ENCODE peak calls at places on chromosomes 5 and 9, in five cellular contexts. X is H1, D is HepG2, O is GM12878, M is K562. K is an unnamed sample.

GRCh38 chr5:107700486-107700885 is 29.7 kb upstream of the EFNA5 start:
- DNase-seq in M (no peak), D (no peak), X (no peak), O (no peak), K (no peak)

GRCh38 chr5:180346358-180346757 is 6.8 kb downstream of the GFPT2 start:
- DNase-seq in O (no peak), D (no peak), M (no peak), X (no peak), K (no peak)

GRCh38 chr5:94705427-94705826 is 87.0 kb downstream of the SLF1 start:
- DNase-seq in D (no peak), O (no peak), M (no peak), X (no peak), K (no peak)

GRCh38 chr5:150295172-150295611 is 5.6 kb upstream of the CAMK2A start:
- DNase-seq in X (no peak), D (peak; percentile 60), O (no peak), M (no peak), K (no peak)

GRCh38 chr5:78399115-78399514 is 38.7 kb downstream of the SCAMP1 start:
- DNase-seq in D (no peak), M (no peak), X (no peak), O (no peak), K (no peak)

GRCh38 chr9:93288341-93288740 is 104.4 kb downstream of the WNK2 start:
- DNase-seq in M (no peak), D (peak; percentile 33), X (peak; percentile 48), O (no peak), K (peak; percentile 38)

GRCh38 chr5:149228610-149229297 is 42.9 kb upstream of the AFAP1L1 start:
- DNase-seq in D (peak; percentile 79), X (no peak), O (no peak), M (peak; percentile 39), K (peak; percentile 74)

GRCh38 chr9:2781336-2781735 is 62.6 kb downstream of the PUM3 start:
- DNase-seq in M (no peak), D (no peak), X (no peak), O (no peak), K (no peak)

GRCh38 chr5:169650701-169651331 is 13.7 kb downstream of the DOCK2 start:
- DNase-seq in O (peak; percentile 76), X (no peak), M (peak; percentile 21), D (no peak), K (no peak)

GRCh38 chr5:147565524-147565923 is 55.7 kb upstream of the DPYSL3 start:
- DNase-seq in M (no peak), O (no peak), D (peak; percentile 17), X (no peak), K (no peak)

GRCh38 chr5:53249529-53249928 is 140.0 kb upstream of the MOCS2 start:
- DNase-seq in D (no peak), O (no peak), M (no peak), X (no peak), K (no peak)

GRCh38 chr9:105257767-105258166 is 13.3 kb downstream of the SLC44A1 start:
- DNase-seq in D (no peak), M (no peak), O (no peak), X (no peak), K (no peak)

GRCh38 chr5:132012385-132013005 is 1.0 kb upstream of the ACSL6 start:
- DNase-seq in D (peak; percentile 51), O (no peak), M (peak; percentile 49), X (peak; percentile 88), K (peak; percentile 88)

GRCh38 chr9:91119679-91120078 is 242.0 kb downstream of the AUH start:
- DNase-seq in O (no peak), X (no peak), D (no peak), M (no peak), K (no peak)

GRCh38 chr9:86073839-86074238 is 25.5 kb downstream of the GOLM1 start:
- DNase-seq in X (no peak), M (no peak), D (no peak), O (no peak), K (no peak)

GRCh38 chr9:109906766-109907382 is 126.9 kb downstream of the PALM2AKAP2 start:
- DNase-seq in X (no peak), O (no peak), M (no peak), D (peak; percentile 8), K (no peak)

GRCh38 chr5:169347786-169348185 is 46.8 kb upstream of the SLIT3 start:
- DNase-seq in X (no peak), M (no peak), O (no peak), D (no peak), K (no peak)

GRCh38 chr5:156526081-156527017 is 199.4 kb downstream of the SGCD start:
- DNase-seq in O (no peak), X (no peak), M (no peak), D (no peak), K (no peak)

GRCh38 chr9:89380437-89381307 is 62.4 kb downstream of the SECISBP2 start:
- DNase-seq in X (no peak), D (no peak), O (no peak), M (no peak), K (no peak)

GRCh38 chr5:80656425-80656824 is 1.6 kb upstream of the DHFR start:
- DNase-seq in D (peak; percentile 29), O (no peak), M (peak; percentile 18), X (no peak), K (peak; percentile 33)

GRCh38 chr5:108747111-108748009 is at the start of gene FER:
- DNase-seq in O (peak; percentile 58), X (no peak), D (peak; percentile 12), M (peak; percentile 39), K (no peak)

GRCh38 chr5:143781993-143782520 is 29.9 kb upstream of the HMHB1 start:
- DNase-seq in O (no peak), D (no peak), M (no peak), X (no peak), K (no peak)

GRCh38 chr5:175013251-175013650 is 288.9 kb downstream of the MSX2 start:
- DNase-seq in M (no peak), X (no peak), D (no peak), O (no peak), K (no peak)

GRCh38 chr5:134440185-134440755 is 28.6 kb upstream of the CDKN2AIPNL start:
- DNase-seq in X (no peak), O (no peak), M (no peak), D (no peak), K (no peak)

GRCh38 chr5:143401846-143402463 is 1.5 kb downstream of the NR3C1 start:
- DNase-seq in D (peak; percentile 13), M (peak; percentile 16), O (no peak), X (no peak), K (no peak)

GRCh38 chr9:129776938-129777768 is 24.3 kb upstream of the PTGES start:
- DNase-seq in O (no peak), M (peak; percentile 97), D (peak; percentile 67), X (no peak), K (peak; percentile 20)

GRCh38 chr5:96936431-96937221 is 746 bp downstream of the LNPEP start:
- DNase-seq in O (no peak), X (peak; percentile 64), M (peak; percentile 31), D (peak; percentile 19), K (peak; percentile 53)

GRCh38 chr5:141725909-141726308 is 43.9 kb upstream of the ARAP3 start:
- DNase-seq in M (no peak), O (no peak), X (no peak), D (no peak), K (no peak)

GRCh38 chr5:59222687-59223511 is 640.0 kb downstream of the RAB3C start:
- DNase-seq in M (no peak), D (no peak), O (no peak), X (no peak), K (no peak)

GRCh38 chr5:104179057-104179456 is 616.5 kb upstream of the NUDT12 start:
- DNase-seq in X (peak; percentile 63), M (peak; percentile 76), D (peak; percentile 74), O (peak; percentile 19), K (peak; percentile 82)

GRCh38 chr9:119968837-119969707 is 599.8 kb upstream of the BRINP1 start:
- DNase-seq in X (peak; percentile 85), D (peak; percentile 28), M (peak; percentile 73), O (no peak), K (peak; percentile 90)

GRCh38 chr5:170201311-170201710 is 31.5 kb upstream of the C5orf58 start:
- DNase-seq in M (no peak), X (no peak), D (no peak), O (no peak), K (no peak)

DNA sequence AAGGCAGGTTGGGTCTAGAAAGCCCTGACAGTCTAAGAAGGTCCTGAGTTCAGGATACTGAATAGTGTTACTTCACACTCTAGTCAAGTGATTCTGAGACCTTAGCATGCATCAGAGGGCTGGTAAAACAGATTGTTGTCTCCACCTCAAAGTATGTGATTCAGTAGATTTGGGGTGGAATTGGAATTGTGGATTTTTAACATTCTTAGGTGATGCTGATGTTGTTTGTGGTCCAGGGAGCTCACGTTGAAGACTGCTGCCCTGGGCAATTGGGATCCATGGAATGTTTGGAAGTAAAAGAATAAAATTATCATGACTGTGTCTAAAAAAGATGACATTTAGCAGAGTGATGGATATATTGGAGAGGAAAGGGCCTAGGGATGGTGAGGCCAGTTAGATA is 75.6 kb downstream of the VCAN start:
- DNase-seq in X (no peak), D (no peak), M (no peak), O (no peak), K (no peak)
- TF ChIP-seq POLR2AphosphoS5 in X (no peak), D (no peak), M (no peak), O (no peak), K (no peak)

DNA sequence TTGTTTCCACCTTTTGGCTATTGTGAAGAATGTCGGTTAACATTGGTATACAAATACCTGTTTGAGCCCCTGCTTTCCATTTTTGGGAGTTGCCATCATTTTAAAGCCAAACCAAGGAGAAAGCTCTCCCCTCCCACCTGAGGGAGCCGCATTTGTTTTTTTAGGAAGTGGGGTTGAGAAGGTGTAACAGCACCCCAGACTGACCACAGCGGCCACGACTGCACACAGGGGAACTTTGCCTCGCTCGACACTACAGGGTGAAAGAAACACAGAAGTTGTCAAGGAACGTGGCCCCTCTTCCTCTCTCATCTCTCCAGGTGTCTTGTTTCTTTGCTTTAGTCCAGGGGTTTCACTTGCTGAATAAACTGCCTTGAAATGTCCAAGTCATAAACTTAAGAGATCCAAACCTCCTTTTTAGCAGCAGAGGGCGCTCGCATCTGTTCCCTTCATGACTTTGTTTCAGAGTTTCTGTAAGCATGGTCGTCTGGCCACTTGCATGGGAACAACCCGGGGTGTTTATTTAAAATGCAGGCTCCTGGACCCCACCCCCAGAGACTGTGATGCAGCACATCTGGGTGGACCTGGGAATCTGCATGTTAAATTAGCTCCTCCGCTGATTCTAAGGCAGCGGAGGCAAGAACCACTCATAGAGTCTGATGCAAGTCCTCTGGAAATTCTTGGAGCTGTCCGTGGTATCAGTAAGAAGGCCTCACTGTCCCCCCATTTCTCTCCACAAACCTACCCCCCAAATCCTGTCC is 2.1 kb upstream of the TTLL11 start:
- DNase-seq in X (peak; percentile 74), M (peak; percentile 38), O (no peak), D (peak; percentile 48), K (peak; percentile 86)
- TF ChIP-seq CREB1 in X (no peak), M (no peak), O (no peak), D (no peak), K (no peak)

GRCh38 chr9:33187519-33188218 is 20.5 kb upstream of the B4GALT1 start:
- DNase-seq in X (no peak), M (no peak), O (no peak), D (no peak), K (no peak)
- TF ChIP-seq POLR2AphosphoS5 in X (no peak), M (no peak), O (no peak), D (no peak), K (no peak)

DNA sequence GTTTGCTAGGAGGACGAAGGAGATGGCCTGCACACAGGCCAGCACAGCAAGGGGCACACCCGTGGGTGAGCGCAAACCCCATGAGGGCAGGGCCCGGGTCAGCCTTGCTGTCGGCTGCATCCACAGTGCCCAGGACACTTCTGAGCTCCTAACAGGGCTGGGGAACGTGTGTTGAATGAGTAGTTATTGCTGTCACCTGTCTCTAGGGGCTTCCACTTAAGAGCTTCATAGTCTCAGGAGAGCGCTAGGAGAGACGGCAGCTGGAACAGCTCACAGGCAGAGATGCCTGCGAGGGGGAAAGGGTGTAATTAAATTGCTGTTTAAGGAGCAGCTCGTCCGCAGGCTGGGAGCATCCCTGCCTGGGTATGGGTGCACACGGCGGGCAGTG is 91.4 kb upstream of the NEURL1B start:
- DNase-seq in O (no peak), D (no peak), M (no peak), X (no peak), K (no peak)
- TF ChIP-seq CREB1 in O (no peak), D (no peak), M (no peak), X (no peak), K (no peak)

K was measured in GM23338.